ENCODE peak calls at places on chromosome 10, in seven cellular contexts. One of them, this sample, is unnamed.

GRCh38 chr10:77756319-77757232 is 119.0 kb upstream of the KCNMA1 start:
- DNase-seq in pancreas: peak; percentile 24
- DNase-seq in upper lobe of right lung: no peak
- DNase-seq in GM23248: peak; percentile 86
- DNase-seq in colonic mucosa: peak; percentile 44
- DNase-seq in right atrium auricular region: no peak
- DNase-seq in right cardiac atrium: peak; percentile 62
- DNase-seq in this sample: no peak

GRCh38 chr10:78432582-78432981 is 398.9 kb downstream of the RPS24 start:
- DNase-seq in pancreas: no peak
- DNase-seq in upper lobe of right lung: no peak
- DNase-seq in GM23248: no peak
- DNase-seq in colonic mucosa: no peak
- DNase-seq in right atrium auricular region: no peak
- DNase-seq in right cardiac atrium: peak; percentile 75
- DNase-seq in this sample: no peak

GRCh38 chr10:87961314-87961713 is 97.9 kb downstream of the PTEN start:
- DNase-seq in pancreas: no peak
- DNase-seq in upper lobe of right lung: no peak
- DNase-seq in GM23248: peak; percentile 81
- DNase-seq in colonic mucosa: no peak
- DNase-seq in right atrium auricular region: no peak
- DNase-seq in right cardiac atrium: no peak
- DNase-seq in this sample: no peak

GRCh38 chr10:101021239-101021638 is 9.7 kb downstream of the PDZD7 start:
- DNase-seq in pancreas: no peak
- DNase-seq in upper lobe of right lung: peak; percentile 57
- DNase-seq in GM23248: no peak
- DNase-seq in colonic mucosa: no peak
- DNase-seq in right atrium auricular region: no peak
- DNase-seq in right cardiac atrium: no peak
- DNase-seq in this sample: no peak

GRCh38 chr10:55091691-55092328 is 290.8 kb upstream of the PCDH15 start:
- DNase-seq in pancreas: no peak
- DNase-seq in upper lobe of right lung: no peak
- DNase-seq in GM23248: peak; percentile 47
- DNase-seq in colonic mucosa: no peak
- DNase-seq in right atrium auricular region: no peak
- DNase-seq in right cardiac atrium: no peak
- DNase-seq in this sample: no peak

GRCh38 chr10:86399879-86400704 is 33.5 kb upstream of the GRID1 start:
- DNase-seq in pancreas: peak; percentile 97
- DNase-seq in upper lobe of right lung: peak; percentile 97
- DNase-seq in GM23248: peak; percentile 99
- DNase-seq in colonic mucosa: peak; percentile 98
- DNase-seq in right atrium auricular region: peak; percentile 90
- DNase-seq in right cardiac atrium: peak; percentile 98
- DNase-seq in this sample: peak; percentile 98

GRCh38 chr10:21364196-21365114 is 161.0 kb downstream of the SKIDA1 start:
- DNase-seq in pancreas: no peak
- DNase-seq in upper lobe of right lung: no peak
- DNase-seq in GM23248: peak; percentile 87
- DNase-seq in colonic mucosa: peak; percentile 32
- DNase-seq in right atrium auricular region: peak; percentile 69
- DNase-seq in right cardiac atrium: peak; percentile 66
- DNase-seq in this sample: peak; percentile 54

GRCh38 chr10:126309193-126309592 is 79.1 kb downstream of the ADAM12 start:
- DNase-seq in pancreas: no peak
- DNase-seq in upper lobe of right lung: no peak
- DNase-seq in GM23248: no peak
- DNase-seq in colonic mucosa: no peak
- DNase-seq in right atrium auricular region: no peak
- DNase-seq in right cardiac atrium: no peak
- DNase-seq in this sample: no peak

GRCh38 chr10:94066411-94066810 is 72.7 kb downstream of the PLCE1 start:
- DNase-seq in pancreas: no peak
- DNase-seq in upper lobe of right lung: no peak
- DNase-seq in GM23248: peak; percentile 60
- DNase-seq in colonic mucosa: no peak
- DNase-seq in right atrium auricular region: no peak
- DNase-seq in right cardiac atrium: no peak
- DNase-seq in this sample: no peak

GRCh38 chr10:100645609-100646008 is 99.8 kb upstream of the PAX2 start:
- DNase-seq in pancreas: no peak
- DNase-seq in upper lobe of right lung: no peak
- DNase-seq in GM23248: no peak
- DNase-seq in colonic mucosa: no peak
- DNase-seq in right atrium auricular region: no peak
- DNase-seq in right cardiac atrium: no peak
- DNase-seq in this sample: no peak

GRCh38 chr10:24153016-24153415 is 55.9 kb upstream of the KIAA1217 start:
- DNase-seq in pancreas: no peak
- DNase-seq in upper lobe of right lung: no peak
- DNase-seq in GM23248: peak; percentile 7
- DNase-seq in colonic mucosa: no peak
- DNase-seq in right atrium auricular region: no peak
- DNase-seq in right cardiac atrium: no peak
- DNase-seq in this sample: no peak

GRCh38 chr10:19819419-19820033 is 3.3 kb downstream of the PLXDC2 start:
- DNase-seq in pancreas: peak; percentile 25
- DNase-seq in upper lobe of right lung: no peak
- DNase-seq in GM23248: peak; percentile 65
- DNase-seq in colonic mucosa: peak; percentile 71
- DNase-seq in right atrium auricular region: no peak
- DNase-seq in right cardiac atrium: no peak
- DNase-seq in this sample: no peak

GRCh38 chr10:2908851-2909630 is 158.3 kb upstream of the PFKP start:
- DNase-seq in pancreas: no peak
- DNase-seq in upper lobe of right lung: no peak
- DNase-seq in GM23248: no peak
- DNase-seq in colonic mucosa: no peak
- DNase-seq in right atrium auricular region: no peak
- DNase-seq in right cardiac atrium: no peak
- DNase-seq in this sample: no peak

GRCh38 chr10:96995851-96996250 is 163.8 kb downstream of the LCOR start:
- DNase-seq in pancreas: no peak
- DNase-seq in upper lobe of right lung: no peak
- DNase-seq in GM23248: no peak
- DNase-seq in colonic mucosa: no peak
- DNase-seq in right atrium auricular region: no peak
- DNase-seq in right cardiac atrium: no peak
- DNase-seq in this sample: no peak

GRCh38 chr10:110221721-110222261 is 14.4 kb downstream of the MXI1 start:
- DNase-seq in pancreas: peak; percentile 81
- DNase-seq in upper lobe of right lung: peak; percentile 75
- DNase-seq in GM23248: peak; percentile 99
- DNase-seq in colonic mucosa: peak; percentile 54
- DNase-seq in right atrium auricular region: peak; percentile 95
- DNase-seq in right cardiac atrium: peak; percentile 88
- DNase-seq in this sample: no peak

GRCh38 chr10:132898391-132899053 is 43.8 kb downstream of the CFAP46 start:
- DNase-seq in pancreas: no peak
- DNase-seq in upper lobe of right lung: peak; percentile 59
- DNase-seq in GM23248: no peak
- DNase-seq in colonic mucosa: no peak
- DNase-seq in right atrium auricular region: no peak
- DNase-seq in right cardiac atrium: no peak
- DNase-seq in this sample: peak; percentile 10

GRCh38 chr10:29181936-29182335 is 106.9 kb upstream of the LYZL1 start:
- DNase-seq in pancreas: no peak
- DNase-seq in upper lobe of right lung: no peak
- DNase-seq in GM23248: peak; percentile 39
- DNase-seq in colonic mucosa: no peak
- DNase-seq in right atrium auricular region: no peak
- DNase-seq in right cardiac atrium: no peak
- DNase-seq in this sample: no peak

GRCh38 chr10:106836923-106837322 is 327.6 kb downstream of the SORCS1 start:
- DNase-seq in pancreas: no peak
- DNase-seq in upper lobe of right lung: no peak
- DNase-seq in GM23248: no peak
- DNase-seq in colonic mucosa: no peak
- DNase-seq in right atrium auricular region: no peak
- DNase-seq in right cardiac atrium: no peak
- DNase-seq in this sample: no peak

GRCh38 chr10:51955696-51956095 is 256.3 kb upstream of the CSTF2T start:
- DNase-seq in pancreas: no peak
- DNase-seq in upper lobe of right lung: no peak
- DNase-seq in GM23248: no peak
- DNase-seq in colonic mucosa: no peak
- DNase-seq in right atrium auricular region: no peak
- DNase-seq in right cardiac atrium: no peak
- DNase-seq in this sample: no peak

GRCh38 chr10:115417585-115418265 is 324.6 kb downstream of the ATRNL1 start:
- DNase-seq in pancreas: peak; percentile 23
- DNase-seq in upper lobe of right lung: no peak
- DNase-seq in GM23248: peak; percentile 20
- DNase-seq in colonic mucosa: no peak
- DNase-seq in right atrium auricular region: no peak
- DNase-seq in right cardiac atrium: no peak
- DNase-seq in this sample: no peak

GRCh38 chr10:48572414-48572813 is 32.5 kb downstream of the ARHGAP22 start:
- DNase-seq in pancreas: no peak
- DNase-seq in upper lobe of right lung: no peak
- DNase-seq in GM23248: peak; percentile 73
- DNase-seq in colonic mucosa: no peak
- DNase-seq in right atrium auricular region: no peak
- DNase-seq in right cardiac atrium: no peak
- DNase-seq in this sample: no peak
- H3K27me3 ChIP-seq in pancreas: no peaks in the 10 kb centered on the region
- H3K27me3 ChIP-seq in upper lobe of right lung: no peaks in the 10 kb centered on the region
- H3K27me3 ChIP-seq in GM23248: no peaks in the 10 kb centered on the region
- H3K27me3 ChIP-seq in colonic mucosa: no peaks in the 10 kb centered on the region
- H3K27me3 ChIP-seq in right atrium auricular region: no peaks in the 10 kb centered on the region
- H3K27me3 ChIP-seq in right cardiac atrium: no peaks in the 10 kb centered on the region
- H3K27me3 ChIP-seq in this sample: no peaks in the 10 kb centered on the region

GRCh38 chr10:102647433-102648268 is 3.4 kb downstream of the TRIM8 start:
- DNase-seq in pancreas: no peak
- DNase-seq in upper lobe of right lung: no peak
- DNase-seq in GM23248: peak; percentile 23
- DNase-seq in colonic mucosa: no peak
- DNase-seq in right atrium auricular region: no peak
- DNase-seq in right cardiac atrium: peak; percentile 31
- DNase-seq in this sample: no peak
- H3K27ac ChIP-seq in pancreas: peak overlapping the region; percentile 99
- H3K27ac ChIP-seq in upper lobe of right lung: peak overlapping the region; percentile 100
- H3K27ac ChIP-seq in GM23248: peak overlapping the region; percentile 97
- H3K27ac ChIP-seq in colonic mucosa: peak overlapping the region; percentile 99
- H3K27ac ChIP-seq in right atrium auricular region: peak overlapping the region; percentile 98
- H3K27ac ChIP-seq in right cardiac atrium: peak overlapping the region; percentile 23
- H3K27ac ChIP-seq in this sample: no peak overlapping the region

GRCh38 chr10:43166879-43167490 is 28.7 kb downstream of the CSGALNACT2 start:
- DNase-seq in pancreas: no peak
- DNase-seq in upper lobe of right lung: no peak
- DNase-seq in GM23248: no peak
- DNase-seq in colonic mucosa: no peak
- DNase-seq in right atrium auricular region: no peak
- DNase-seq in right cardiac atrium: no peak
- DNase-seq in this sample: no peak
- H3K4me3 ChIP-seq in pancreas: no peak overlapping the region
- H3K4me3 ChIP-seq in upper lobe of right lung: no peak overlapping the region
- H3K4me3 ChIP-seq in GM23248: no peak overlapping the region
- H3K4me3 ChIP-seq in colonic mucosa: no peak overlapping the region
- H3K4me3 ChIP-seq in right atrium auricular region: no peak overlapping the region
- H3K4me3 ChIP-seq in right cardiac atrium: no peak overlapping the region
- H3K4me3 ChIP-seq in this sample: no peak overlapping the region

GRCh38 chr10:117552156-117552620 is 9.6 kb downstream of the EMX2 start:
- DNase-seq in pancreas: no peak
- DNase-seq in upper lobe of right lung: no peak
- DNase-seq in GM23248: peak; percentile 65
- DNase-seq in colonic mucosa: no peak
- DNase-seq in right atrium auricular region: no peak
- DNase-seq in right cardiac atrium: no peak
- DNase-seq in this sample: no peak

GRCh38 chr10:117549100-117549499 is 6.6 kb downstream of the EMX2 start:
- DNase-seq in pancreas: no peak
- DNase-seq in upper lobe of right lung: no peak
- DNase-seq in GM23248: peak; percentile 27
- DNase-seq in colonic mucosa: no peak
- DNase-seq in right atrium auricular region: no peak
- DNase-seq in right cardiac atrium: no peak
- DNase-seq in this sample: no peak

GRCh38 chr10:117550042-117550441 is 7.5 kb downstream of the EMX2 start:
- DNase-seq in pancreas: no peak
- DNase-seq in upper lobe of right lung: no peak
- DNase-seq in GM23248: no peak
- DNase-seq in colonic mucosa: no peak
- DNase-seq in right atrium auricular region: no peak
- DNase-seq in right cardiac atrium: no peak
- DNase-seq in this sample: no peak

GRCh38 chr10:117551322-117552155 is 9.0 kb downstream of the EMX2 start:
- DNase-seq in pancreas: no peak
- DNase-seq in upper lobe of right lung: no peak
- DNase-seq in GM23248: no peak
- DNase-seq in colonic mucosa: no peak
- DNase-seq in right atrium auricular region: no peak
- DNase-seq in right cardiac atrium: no peak
- DNase-seq in this sample: no peak

DNA sequence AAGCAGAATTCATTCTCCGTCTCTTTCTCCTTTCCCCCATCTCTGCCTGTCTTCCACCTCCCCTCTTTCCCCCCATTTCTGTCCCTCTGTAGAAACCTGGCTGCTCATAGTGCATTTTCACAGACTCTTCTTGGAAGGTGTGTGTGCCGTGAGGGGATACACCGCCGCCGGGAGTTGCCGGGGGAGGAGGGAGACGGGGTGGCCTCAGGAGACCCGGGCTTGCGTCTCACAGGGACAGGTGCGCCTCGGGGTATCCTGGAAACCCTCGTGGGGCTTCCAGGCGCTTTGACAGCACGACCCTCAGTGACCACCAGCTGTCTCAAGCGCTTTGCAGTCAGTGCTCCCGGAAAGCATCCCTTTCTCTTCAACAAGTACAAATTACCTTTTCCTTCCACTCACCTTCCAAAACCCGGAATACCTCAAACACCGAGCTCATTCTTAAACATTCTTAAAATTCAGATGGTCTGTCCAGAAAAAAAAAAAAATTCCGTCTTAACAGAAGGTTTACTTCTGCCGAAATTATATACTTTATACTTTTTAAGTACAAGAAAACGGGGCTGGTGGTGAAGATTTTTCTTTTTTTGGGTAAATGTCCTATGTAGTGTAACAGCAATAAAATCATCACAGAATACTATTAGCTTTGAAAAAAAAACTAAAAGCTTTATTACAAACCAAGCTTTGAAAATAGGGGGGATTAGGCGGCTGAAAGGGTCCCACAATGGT is 8.2 kb downstream of the EMX2 start:
- DNase-seq in pancreas: no peak
- DNase-seq in upper lobe of right lung: no peak
- DNase-seq in GM23248: no peak
- DNase-seq in colonic mucosa: no peak
- DNase-seq in right atrium auricular region: no peak
- DNase-seq in right cardiac atrium: no peak
- DNase-seq in this sample: no peak
- H3K27me3 ChIP-seq in pancreas: no peaks in the 10 kb centered on the region
- H3K27me3 ChIP-seq in upper lobe of right lung: peaks cover 98% of the 10 kb centered on the region
- H3K27me3 ChIP-seq in GM23248: no peaks in the 10 kb centered on the region
- H3K27me3 ChIP-seq in colonic mucosa: peaks cover 89% of the 10 kb centered on the region
- H3K27me3 ChIP-seq in right atrium auricular region: peaks cover 15% of the 10 kb centered on the region
- H3K27me3 ChIP-seq in right cardiac atrium: no peaks in the 10 kb centered on the region
- H3K27me3 ChIP-seq in this sample: peaks cover 61% of the 10 kb centered on the region

GRCh38 chr10:14592566-14592965 is 182.1 kb downstream of the FAM107B start:
- DNase-seq in pancreas: no peak
- DNase-seq in upper lobe of right lung: no peak
- DNase-seq in GM23248: no peak
- DNase-seq in colonic mucosa: no peak
- DNase-seq in right atrium auricular region: no peak
- DNase-seq in right cardiac atrium: no peak
- DNase-seq in this sample: no peak
- H3K27ac ChIP-seq in pancreas: no peak overlapping the region
- H3K27ac ChIP-seq in upper lobe of right lung: no peak overlapping the region
- H3K27ac ChIP-seq in GM23248: no peak overlapping the region
- H3K27ac ChIP-seq in colonic mucosa: no peak overlapping the region
- H3K27ac ChIP-seq in right atrium auricular region: no peak overlapping the region
- H3K27ac ChIP-seq in right cardiac atrium: peak overlapping the region; percentile 35
- H3K27ac ChIP-seq in this sample: no peak overlapping the region

This sample was measured in right lobe of liver.